ENCODE peak calls at places on chromosomes 4 and X, in ten cellular contexts. M is activated T-cell treated with anti-CD3 and anti-CD28 coated beads, Interleukin-2, amount 50 U/mL, for 72 hours; S is WTC11; R is AG10803; A is NCI-H2171 treated with DMSO at 0.1 percent for 48 hours; K is cardiac fibroblast; C is AG08395; D is stimulated activated CD4-positive, alpha-beta T cell treated with anti-CD3 and anti-CD28 coated beads, Interleukin-4, amount 100 ng/mL, for 48 hours; J is activated naive CD8-positive, alpha-beta T cell treated with anti-CD3 and anti-CD28 coated beads, Interleukin-2, amount 50 U/mL, for 24 hours; N is occipital lobe. Q is an unnamed sample.

GRCh38 chr4:33780952-33781655 is 2463.2 kb downstream of the ARAP2 start:
- DNase-seq in C (peak; percentile 9), M (no peak), A (no peak), R (peak; percentile 31), J (no peak), N (no peak), K (peak; percentile 42), D (no peak), S (no peak), Q (no peak)

GRCh38 chrX:17595456-17596035 is 141.7 kb upstream of the SCML1 start:
- DNase-seq in M (no peak), S (no peak), D (no peak), J (no peak), K (no peak), C (peak; percentile 39), A (no peak), N (no peak), R (peak; percentile 69), Q (no peak)

GRCh38 chr4:55757356-55758024 is 62.1 kb upstream of the EXOC1L start:
- DNase-seq in D (no peak), A (peak; percentile 20), S (no peak), R (no peak), N (no peak), J (no peak), M (no peak), K (no peak), C (no peak), Q (no peak)

GRCh38 chrX:103356897-103357296 is 591 bp downstream of the TCEAL9 start:
- DNase-seq in J (peak; percentile 2), M (no peak), A (no peak), K (no peak), S (no peak), C (no peak), D (no peak), R (no peak), N (no peak), Q (no peak)

GRCh38 chrX:110699109-110699508 is 96.5 kb downstream of the CHRDL1 start:
- DNase-seq in J (no peak), A (no peak), K (no peak), R (no peak), S (no peak), N (no peak), M (no peak), D (no peak), C (peak; percentile 30), Q (no peak)

GRCh38 chrX:124223524-124223923 is 108.9 kb upstream of the TEX13D start:
- DNase-seq in C (no peak), R (no peak), M (peak; percentile 31), D (no peak), A (no peak), K (no peak), S (peak; percentile 17), N (no peak), J (no peak), Q (no peak)

GRCh38 chr4:98113005-98113404 is 30.3 kb downstream of the STPG2 start:
- DNase-seq in K (peak; percentile 42), A (peak; percentile 64), S (no peak), N (peak; percentile 2), D (no peak), M (no peak), C (peak; percentile 4), J (no peak), R (peak; percentile 28), Q (no peak)

GRCh38 chr4:145731026-145731425 is 51.1 kb downstream of the C4orf51 start:
- DNase-seq in K (peak; percentile 41), S (no peak), J (no peak), D (no peak), A (peak; percentile 65), R (peak; percentile 74), M (no peak), C (no peak), N (no peak), Q (no peak)

GRCh38 chr4:120749445-120750151 is 172.9 kb downstream of the PRDM5 start:
- DNase-seq in C (no peak), D (no peak), J (no peak), N (no peak), S (no peak), R (no peak), K (no peak), A (peak; percentile 92), M (peak; percentile 1), Q (no peak)

GRCh38 chrX:31349515-31349914 is 277.7 kb upstream of the FTHL17 start:
- DNase-seq in D (no peak), R (no peak), A (no peak), M (no peak), N (no peak), C (no peak), S (no peak), J (no peak), K (no peak), Q (no peak)

GRCh38 chrX:10243056-10243455 is 86.3 kb downstream of the CLCN4 start:
- DNase-seq in S (no peak), N (no peak), D (no peak), J (no peak), K (no peak), R (no peak), A (no peak), C (no peak), M (no peak), Q (no peak)